ENCODE peak calls at places on chromosome 14, in four cellular contexts. W, Z, T and F are unnamed samples.

GRCh38 chr14:22974530-22975313 is 7.6 kb downstream of the AJUBA start:
- DNase-seq in Z (no peak), T (no peak), W (no peak), F (no peak)

GRCh38 chr14:103185051-103186027 is 62.1 kb downstream of the TNFAIP2 start:
- DNase-seq in Z (no peak), T (no peak), W (no peak), F (no peak)

GRCh38 chr14:37034410-37035285 is 137.8 kb downstream of the SLC25A21 start:
- DNase-seq in W (no peak), Z (no peak), T (no peak), F (no peak)

GRCh38 chr14:39469094-39469710 is 37.0 kb upstream of the FBXO33 start:
- DNase-seq in T (no peak), Z (no peak), W (no peak), F (no peak)

GRCh38 chr14:34021096-34021495 is 70.2 kb upstream of the EGLN3 start:
- DNase-seq in W (no peak), T (no peak), Z (no peak), F (no peak)

GRCh38 chr14:92460916-92461579 is 52.5 kb upstream of the RIN3 start:
- DNase-seq in T (no peak), W (no peak), Z (no peak), F (no peak)

GRCh38 chr14:52767058-52767833 is 24.2 kb downstream of the GNPNAT1 start:
- DNase-seq in W (no peak), T (no peak), Z (no peak), F (no peak)

GRCh38 chr14:104647467-104648063 is 41.9 kb upstream of the INF2 start:
- DNase-seq in W (no peak), Z (no peak), T (no peak), F (no peak)

GRCh38 chr14:61563880-61564622 is 131.3 kb upstream of the HIF1A start:
- DNase-seq in Z (no peak), W (no peak), T (no peak), F (no peak)

GRCh38 chr14:101072945-101073597 is 169.5 kb upstream of the RTL1 start:
- DNase-seq in Z (no peak), W (no peak), T (no peak), F (no peak)

GRCh38 chr14:103871596-103872480 is 24.5 kb upstream of the PPP1R13B start:
- DNase-seq in T (no peak), Z (peak; percentile 46), W (no peak), F (no peak)

GRCh38 chr14:29802211-29802610 is 125.4 kb downstream of the PRKD1 start:
- DNase-seq in Z (no peak), W (no peak), T (no peak), F (no peak)

GRCh38 chr14:42548349-42548748 is 941.7 kb downstream of the LRFN5 start:
- DNase-seq in Z (no peak), T (no peak), W (no peak), F (no peak)

GRCh38 chr14:86035882-86036281 is 505.9 kb downstream of the FLRT2 start:
- DNase-seq in Z (no peak), T (no peak), W (no peak), F (no peak)

GRCh38 chr14:95496690-95497241 is 19.7 kb downstream of the SYNE3 start:
- DNase-seq in W (no peak), T (peak; percentile 32), Z (no peak), F (no peak)

GRCh38 chr14:76780875-76781647 is 19.8 kb downstream of the VASH1 start:
- DNase-seq in Z (no peak), T (peak; percentile 61), W (peak; percentile 78), F (peak; percentile 65)

GRCh38 chr14:74793506-74794155 is 30.5 kb downstream of the YLPM1 start:
- DNase-seq in T (no peak), W (no peak), Z (no peak), F (no peak)

GRCh38 chr14:89616425-89617141 is 199.6 kb upstream of the FOXN3 start:
- DNase-seq in Z (no peak), W (no peak), T (no peak), F (no peak)

GRCh38 chr14:53108292-53108937 is 44.7 kb downstream of the DDHD1 start:
- DNase-seq in T (no peak), W (no peak), Z (no peak), F (no peak)

GRCh38 chr14:73719361-73719760 is 5.2 kb upstream of the PNMA1 start:
- DNase-seq in T (no peak), W (no peak), Z (no peak), F (no peak)

GRCh38 chr14:79704406-79704805 is 506.9 kb downstream of the DIO2 start:
- DNase-seq in T (no peak), W (no peak), Z (no peak), F (no peak)

GRCh38 chr14:104983231-104983721 is 2.3 kb upstream of the CLBA1 start:
- DNase-seq in W (no peak), Z (no peak), T (no peak), F (no peak)

GRCh38 chr14:74475678-74476077 is 17.4 kb downstream of the NPC2 start:
- DNase-seq in W (no peak), T (no peak), Z (no peak), F (no peak)

GRCh38 chr14:64444140-64444539 is 21.2 kb upstream of the AKAP5 start:
- DNase-seq in T (no peak), Z (no peak), W (no peak), F (no peak)

GRCh38 chr14:86012391-86012790 is 482.4 kb downstream of the FLRT2 start:
- DNase-seq in Z (no peak), W (no peak), T (no peak), F (no peak)

GRCh38 chr14:50364792-50365191 is 31.9 kb downstream of the CDKL1 start:
- DNase-seq in T (no peak), W (no peak), Z (no peak), F (no peak)

GRCh38 chr14:65421201-65421981 is 8.9 kb downstream of the FUT8 start:
- DNase-seq in Z (no peak), T (no peak), W (no peak), F (no peak)

GRCh38 chr14:91252901-91253794 is 8.6 kb upstream of the GPR68 start:
- DNase-seq in W (no peak), Z (peak; percentile 37), T (no peak), F (no peak)

GRCh38 chr14:50008562-50009355 is 107.6 kb downstream of the VCPKMT start:
- DNase-seq in W (no peak), T (no peak), Z (no peak), F (no peak)

GRCh38 chr14:65403231-65403630 is 9.3 kb upstream of the FUT8 start:
- DNase-seq in Z (no peak), T (no peak), W (no peak), F (no peak)

GRCh38 chr14:100893228-100893601 is 10.3 kb downstream of the RTL1 start:
- DNase-seq in Z (no peak), T (no peak), W (no peak), F (no peak)

GRCh38 chr14:104114421-104115130 is 23.8 kb upstream of the KIF26A start:
- DNase-seq in Z (no peak), W (no peak), T (no peak), F (no peak)